ENCODE peak calls at places on chromosomes 1 and 21, in four cellular contexts. One of them, this sample, is unnamed. For H3K27me3, the result is how much of the 10 kb centered on the place peaks cover.

GRCh38 chr1:28339551-28339950 is 10.7 kb downstream of the MED18 start:
- DNase-seq in left lung: no peak
- DNase-seq in upper lobe of right lung: no peak
- DNase-seq in body of pancreas: no peak
- DNase-seq in this sample: no peak

GRCh38 chr1:156842618-156843300 is 16.2 kb downstream of the INSRR start:
- DNase-seq in left lung: no peak
- DNase-seq in upper lobe of right lung: no peak
- DNase-seq in body of pancreas: no peak
- DNase-seq in this sample: no peak

GRCh38 chr1:211548321-211549091 is 30.5 kb downstream of the SLC30A1 start:
- DNase-seq in left lung: no peak
- DNase-seq in upper lobe of right lung: no peak
- DNase-seq in body of pancreas: no peak
- DNase-seq in this sample: no peak

GRCh38 chr1:14881775-14882672 is 271.5 kb upstream of the TMEM51 start:
- DNase-seq in left lung: no peak
- DNase-seq in upper lobe of right lung: no peak
- DNase-seq in body of pancreas: no peak
- DNase-seq in this sample: no peak

GRCh38 chr1:163258181-163258580 is 55.5 kb upstream of the RGS5 start:
- DNase-seq in left lung: no peak
- DNase-seq in upper lobe of right lung: no peak
- DNase-seq in body of pancreas: no peak
- DNase-seq in this sample: no peak

GRCh38 chr1:222910699-222911098 is 95.9 kb downstream of the DISP1 start:
- DNase-seq in left lung: no peak
- DNase-seq in upper lobe of right lung: no peak
- DNase-seq in body of pancreas: no peak
- DNase-seq in this sample: no peak

GRCh38 chr1:16021681-16022080 is at the start of gene CLCNKA:
- DNase-seq in left lung: peak
- DNase-seq in upper lobe of right lung: no peak
- DNase-seq in body of pancreas: peak
- DNase-seq in this sample: no peak

GRCh38 chr1:54745864-54746263 is 18.5 kb downstream of the PARS2 start:
- DNase-seq in left lung: no peak
- DNase-seq in upper lobe of right lung: no peak
- DNase-seq in body of pancreas: no peak
- DNase-seq in this sample: no peak

GRCh38 chr1:148389027-148389339 is 94.1 kb downstream of the PPIAL4G start:
- DNase-seq in left lung: no peak
- DNase-seq in upper lobe of right lung: no peak
- DNase-seq in body of pancreas: no peak
- DNase-seq in this sample: no peak

GRCh38 chr1:173171152-173171551 is 36.0 kb downstream of the TNFSF4 start:
- DNase-seq in left lung: no peak
- DNase-seq in upper lobe of right lung: no peak
- DNase-seq in body of pancreas: no peak
- DNase-seq in this sample: no peak

GRCh38 chr1:195097316-195097715 is 1510.9 kb downstream of the KCNT2 start:
- DNase-seq in left lung: no peak
- DNase-seq in upper lobe of right lung: no peak
- DNase-seq in body of pancreas: no peak
- DNase-seq in this sample: no peak

GRCh38 chr1:43314233-43314632 is 13.5 kb downstream of the TIE1 start:
- DNase-seq in left lung: no peak
- DNase-seq in upper lobe of right lung: no peak
- DNase-seq in body of pancreas: no peak
- DNase-seq in this sample: peak

GRCh38 chr1:204684551-204685235 is 845 bp downstream of the LRRN2 start:
- DNase-seq in left lung: no peak
- DNase-seq in upper lobe of right lung: no peak
- DNase-seq in body of pancreas: peak
- DNase-seq in this sample: peak

GRCh38 chr1:17218939-17219338 is 14.0 kb downstream of the PADI1 start:
- DNase-seq in left lung: no peak
- DNase-seq in upper lobe of right lung: no peak
- DNase-seq in body of pancreas: no peak
- DNase-seq in this sample: no peak

GRCh38 chr1:168360622-168361021 is 79.9 kb downstream of the TBX19 start:
- DNase-seq in left lung: no peak
- DNase-seq in upper lobe of right lung: no peak
- DNase-seq in body of pancreas: no peak
- DNase-seq in this sample: no peak

GRCh38 chr21:42496839-42497202 is 797 bp upstream of the RSPH1 start:
- DNase-seq in left lung: no peak
- DNase-seq in upper lobe of right lung: no peak
- DNase-seq in body of pancreas: peak
- DNase-seq in this sample: peak

GRCh38 chr21:29406385-29406784 is 107.7 kb downstream of the BACH1 start:
- DNase-seq in left lung: no peak
- DNase-seq in upper lobe of right lung: no peak
- DNase-seq in body of pancreas: no peak
- DNase-seq in this sample: no peak

GRCh38 chr1:71054281-71054731 is 6.7 kb upstream of the PTGER3 start:
- DNase-seq in left lung: peak
- DNase-seq in upper lobe of right lung: no peak
- DNase-seq in body of pancreas: no peak
- DNase-seq in this sample: no peak

GRCh38 chr1:224637510-224637909 is 21.4 kb downstream of the CNIH3 start:
- DNase-seq in left lung: no peak
- DNase-seq in upper lobe of right lung: no peak
- DNase-seq in body of pancreas: peak
- DNase-seq in this sample: no peak

DNA sequence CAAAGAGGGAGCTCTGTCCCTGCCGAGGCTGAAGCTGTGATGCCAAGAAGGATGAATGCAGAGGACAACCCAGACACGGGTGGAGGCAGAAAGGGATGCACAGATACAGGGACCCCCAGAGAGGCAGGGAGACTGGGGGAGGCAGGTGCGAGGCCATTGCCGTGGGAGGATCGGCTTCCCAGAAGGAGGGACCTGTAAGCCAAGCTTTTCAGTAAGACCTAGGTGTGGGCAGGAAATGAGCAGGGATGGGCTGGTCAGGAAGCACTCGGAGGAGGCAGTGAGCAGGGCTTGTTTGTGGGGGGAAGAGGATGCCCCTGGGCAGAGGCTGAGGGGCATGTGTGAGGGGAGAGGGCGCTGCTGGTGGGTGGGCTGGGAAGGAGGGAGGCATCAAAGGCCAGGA is 67.7 kb upstream of the WNT4 start:
- DNase-seq in left lung: no peak
- DNase-seq in upper lobe of right lung: no peak
- DNase-seq in body of pancreas: no peak
- DNase-seq in this sample: no peak
- H3K27me3 ChIP-seq in left lung: under half
- H3K27me3 ChIP-seq in upper lobe of right lung: half or more
- H3K27me3 ChIP-seq in body of pancreas: under half
- H3K27me3 ChIP-seq in this sample: under half

DNA sequence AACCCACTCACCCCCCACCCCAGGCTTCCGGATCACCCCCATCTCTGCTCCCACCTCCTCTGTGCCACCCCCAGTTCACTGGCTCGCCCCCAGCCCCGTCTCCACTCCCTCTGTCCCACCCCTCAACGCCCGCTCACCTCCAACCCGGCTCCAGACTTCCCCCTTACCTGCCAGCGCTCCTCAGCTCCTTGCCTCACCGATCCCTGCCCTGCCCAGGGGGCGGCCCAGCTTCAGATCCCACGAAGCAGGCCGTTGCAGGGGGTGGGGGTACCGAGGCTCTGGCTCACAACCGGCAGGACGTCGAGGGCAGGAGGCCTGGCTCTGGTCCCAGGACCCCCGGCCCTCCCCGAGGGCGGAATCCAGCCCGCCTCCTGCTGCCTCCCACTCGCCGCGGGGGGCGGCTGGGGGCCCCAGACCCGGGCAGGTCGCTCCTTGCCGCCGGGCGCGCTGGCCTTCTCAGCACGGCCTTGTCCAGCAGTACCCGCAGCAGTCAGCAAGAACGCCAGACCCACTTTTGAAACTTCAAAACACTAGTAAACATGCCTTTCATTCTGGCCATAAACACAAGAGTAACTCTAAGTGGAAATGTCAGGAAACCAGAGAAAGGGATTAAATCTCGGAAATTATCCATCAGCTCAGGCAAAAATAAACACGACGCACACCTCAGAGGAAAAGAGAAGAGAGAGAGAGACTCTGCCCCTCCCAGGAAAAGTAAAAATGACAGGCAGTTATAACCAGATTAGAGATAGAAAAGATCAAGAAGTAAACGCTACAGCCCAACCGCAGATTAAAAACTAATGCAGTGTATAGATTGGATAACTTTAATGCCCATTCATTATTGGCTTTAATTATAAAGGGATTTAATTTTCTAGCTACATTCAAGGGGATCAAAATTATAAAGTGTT is 998 bp upstream of the FAM89A start:
- DNase-seq in left lung: no peak
- DNase-seq in upper lobe of right lung: peak
- DNase-seq in body of pancreas: peak
- DNase-seq in this sample: no peak
- H3K4me3 ChIP-seq in left lung: no peak
- H3K4me3 ChIP-seq in upper lobe of right lung: peak
- H3K4me3 ChIP-seq in body of pancreas: peak
- H3K4me3 ChIP-seq in this sample: peak

GRCh38 chr1:197902454-197903195 is at the start of gene C1orf53:
- DNase-seq in left lung: peak
- DNase-seq in upper lobe of right lung: peak
- DNase-seq in body of pancreas: peak
- DNase-seq in this sample: peak
- TF ChIP-seq CTCF in left lung: peak
- TF ChIP-seq CTCF in upper lobe of right lung: no peak
- TF ChIP-seq CTCF in body of pancreas: no peak
- TF ChIP-seq CTCF in this sample: no peak

GRCh38 chr1:30317921-30318320 is 405.5 kb downstream of the MATN1 start:
- DNase-seq in left lung: no peak
- DNase-seq in upper lobe of right lung: no peak
- DNase-seq in body of pancreas: no peak
- DNase-seq in this sample: no peak
- H3K27me3 ChIP-seq in left lung: under half
- H3K27me3 ChIP-seq in upper lobe of right lung: under half
- H3K27me3 ChIP-seq in body of pancreas: under half
- H3K27me3 ChIP-seq in this sample: under half

GRCh38 chr1:226882631-226883409 is 12.4 kb downstream of the PSEN2 start:
- DNase-seq in left lung: no peak
- DNase-seq in upper lobe of right lung: no peak
- DNase-seq in body of pancreas: no peak
- DNase-seq in this sample: no peak
- H3K4me3 ChIP-seq in left lung: no peak
- H3K4me3 ChIP-seq in upper lobe of right lung: peak
- H3K4me3 ChIP-seq in body of pancreas: no peak
- H3K4me3 ChIP-seq in this sample: no peak